ENCODE peak calls at places on chromosome 1, in six cellular contexts. V is uterus, T is stomach, W is cardiac fibroblast, Y is fibroblast of lung, E is dorsolateral prefrontal cortex. Z is an unnamed sample.

GRCh38 chr1:151980287-151981177 is 13.1 kb downstream of the S100A10 start:
- DNase-seq in V (peak; percentile 50), T (no peak), W (peak; percentile 91), Y (peak; percentile 92), E (no peak), Z (peak; percentile 95)

GRCh38 chr1:28099050-28099769 is 10.8 kb upstream of the EYA3 start:
- DNase-seq in V (no peak), T (no peak), W (no peak), Y (no peak), E (no peak), Z (no peak)

GRCh38 chr1:58862728-58863385 is 79.0 kb upstream of the JUN start:
- DNase-seq in V (no peak), T (no peak), W (no peak), Y (no peak), E (no peak), Z (no peak)

GRCh38 chr1:8600336-8600735 is 217.1 kb downstream of the RERE start:
- DNase-seq in V (no peak), T (no peak), W (peak; percentile 37), Y (no peak), E (no peak), Z (no peak)

GRCh38 chr1:39981957-39982356 is 27.0 kb downstream of the MFSD2A start:
- DNase-seq in V (no peak), T (no peak), W (peak; percentile 90), Y (peak; percentile 73), E (no peak), Z (peak; percentile 52)

GRCh38 chr1:51063121-51063520 is 38.9 kb upstream of the C1orf185 start:
- DNase-seq in V (no peak), T (no peak), W (peak; percentile 96), Y (peak; percentile 53), E (no peak), Z (peak; percentile 79)

GRCh38 chr1:50750021-50750619 is 209.9 kb downstream of the FAF1 start:
- DNase-seq in V (no peak), T (no peak), W (peak; percentile 63), Y (peak; percentile 50), E (peak; percentile 15), Z (no peak)

GRCh38 chr1:15764269-15764764 is 5.7 kb downstream of the FBLIM1 start:
- DNase-seq in V (no peak), T (peak; percentile 58), W (no peak), Y (no peak), E (no peak), Z (no peak)

GRCh38 chr1:28954126-28954525 is 39.8 kb downstream of the EPB41 start:
- DNase-seq in V (no peak), T (no peak), W (no peak), Y (no peak), E (no peak), Z (no peak)

GRCh38 chr1:6918908-6919511 is 133.8 kb downstream of the CAMTA1 start:
- DNase-seq in V (no peak), T (no peak), W (no peak), Y (no peak), E (no peak), Z (no peak)

GRCh38 chr1:216178266-216178665 is 245.0 kb downstream of the USH2A start:
- DNase-seq in V (no peak), T (no peak), W (no peak), Y (peak; percentile 66), E (no peak), Z (no peak)

GRCh38 chr1:915295-916172 is 8.2 kb upstream of the SAMD11 start:
- DNase-seq in V (peak; percentile 9), T (no peak), W (no peak), Y (no peak), E (no peak), Z (no peak)

GRCh38 chr1:43747736-43748135 is 40.4 kb downstream of the ST3GAL3 start:
- DNase-seq in V (no peak), T (no peak), W (peak; percentile 32), Y (no peak), E (no peak), Z (no peak)

GRCh38 chr1:230469271-230469670 is 43.1 kb upstream of the PGBD5 start:
- DNase-seq in V (no peak), T (no peak), W (no peak), Y (no peak), E (no peak), Z (no peak)

GRCh38 chr1:234917495-234918188 is 211.0 kb downstream of the TOMM20 start:
- DNase-seq in V (peak; percentile 21), T (no peak), W (no peak), Y (no peak), E (no peak), Z (no peak)

GRCh38 chr1:86504895-86505625 is 36.3 kb downstream of the CLCA1 start:
- DNase-seq in V (no peak), T (no peak), W (no peak), Y (no peak), E (no peak), Z (peak; percentile 50)

DNA sequence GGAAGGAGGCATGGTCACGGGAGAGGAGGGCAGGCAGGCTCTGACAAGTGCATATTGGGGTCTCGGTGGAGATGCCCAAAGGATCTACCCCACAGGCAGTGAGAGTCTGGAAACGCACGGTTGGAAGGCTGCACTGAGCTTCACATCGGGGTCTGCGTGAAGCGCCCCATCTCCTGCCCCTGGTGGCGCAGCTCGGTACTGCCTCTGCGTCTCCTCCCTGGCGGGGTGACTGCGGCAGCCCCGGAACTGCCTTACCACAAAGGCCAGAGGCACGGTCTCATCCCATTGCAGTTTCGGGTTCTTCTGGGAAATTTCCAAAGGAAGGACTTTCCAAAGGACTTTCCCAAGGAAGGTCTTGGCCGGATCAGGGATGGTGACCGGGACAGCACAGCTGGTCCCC is 69.2 kb upstream of the AJAP1 start:
- DNase-seq in V (no peak), T (no peak), W (no peak), Y (no peak), E (no peak), Z (no peak)
- TF ChIP-seq CTCF in V (no peak), T (no peak), W (peak; percentile 38), Y (no peak), E (peak; percentile 39), Z (no peak)

DNA sequence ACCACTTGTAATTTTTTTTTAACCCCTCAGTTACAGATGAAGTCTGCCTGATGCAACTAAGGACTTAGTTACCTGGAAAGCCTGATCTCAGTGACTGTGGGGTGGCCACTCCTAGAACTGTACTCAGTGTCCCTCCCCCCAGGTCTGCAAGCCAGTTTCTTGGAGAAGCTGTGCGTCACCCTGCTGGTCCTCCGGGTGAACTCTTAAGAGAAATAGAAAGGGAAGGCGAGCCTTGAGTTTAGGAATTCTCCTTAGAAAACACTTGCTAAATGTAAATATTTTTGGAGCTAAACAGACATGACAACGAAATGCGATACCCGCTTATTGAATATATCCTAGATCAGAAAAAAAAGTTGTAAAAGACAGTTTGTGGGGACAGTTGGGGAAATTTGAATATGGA is 730 bp downstream of the SLC16A4 start:
- DNase-seq in V (peak; percentile 39), T (no peak), W (peak; percentile 74), Y (peak; percentile 84), E (no peak), Z (no peak)
- TF ChIP-seq CTCF in V (no peak), T (no peak), W (no peak), Y (peak; percentile 18), E (no peak), Z (no peak)

DNA sequence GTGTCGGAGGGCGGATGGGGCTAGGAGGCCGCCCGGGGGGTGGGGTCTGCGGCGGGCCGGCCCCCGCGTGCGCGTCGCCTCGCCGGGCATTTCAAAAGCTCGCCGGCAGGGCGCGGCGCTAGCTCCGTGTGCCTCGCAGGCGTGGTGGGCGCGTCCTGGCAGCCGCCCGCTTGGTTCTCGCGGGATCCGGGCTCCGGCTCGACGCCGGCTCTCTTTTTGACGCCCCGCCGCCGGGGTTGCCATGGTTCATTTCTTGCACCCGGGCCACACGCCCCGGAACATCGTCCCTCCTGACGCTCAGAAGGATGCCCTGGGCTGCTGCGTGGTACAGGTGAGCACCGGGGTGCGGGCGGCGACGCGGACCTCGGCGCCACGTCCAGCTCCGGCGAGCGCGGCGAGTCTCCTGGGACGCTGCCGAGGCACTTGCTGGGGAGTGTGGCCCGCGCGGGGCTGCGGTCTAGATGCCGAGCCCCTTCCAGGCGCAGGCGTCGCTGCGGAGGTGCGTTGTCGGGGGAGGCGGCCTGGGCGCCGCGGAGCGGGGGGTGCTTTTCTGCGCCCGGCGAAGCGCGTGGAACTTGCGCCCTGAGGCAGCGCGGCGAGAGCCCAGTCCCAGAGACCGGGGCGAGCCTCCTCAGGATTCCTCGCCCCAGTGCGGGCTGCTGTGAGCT is at the start of gene ZYG11A:
- DNase-seq in V (no peak), T (peak; percentile 59), W (peak; percentile 76), Y (peak; percentile 73), E (no peak), Z (no peak)
- TF ChIP-seq CTCF in V (no peak), T (no peak), W (peak; percentile 6), Y (peak; percentile 22), E (no peak), Z (no peak)

DNA sequence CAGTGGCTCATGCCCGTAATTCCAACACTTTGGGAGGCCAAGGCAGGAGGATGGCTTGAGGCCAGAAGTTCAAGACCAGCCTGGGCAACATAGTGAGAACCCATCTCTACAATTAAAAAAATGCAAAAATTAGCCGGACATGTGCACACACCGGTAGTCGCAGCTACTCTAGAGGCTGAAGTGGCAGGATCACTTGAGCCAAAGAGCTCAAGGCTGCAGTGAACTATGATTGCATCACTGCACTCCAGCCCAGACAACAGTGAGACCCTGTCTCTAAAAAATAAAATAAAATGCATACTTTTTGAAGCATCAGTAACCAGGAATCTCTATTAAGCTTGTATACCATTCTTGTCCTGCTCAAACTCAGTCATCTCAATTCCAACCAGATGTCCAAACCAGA is 27.2 kb upstream of the EEIG2 start:
- DNase-seq in V (no peak), T (no peak), W (no peak), Y (no peak), E (no peak), Z (no peak)
- TF ChIP-seq CTCF in V (no peak), T (no peak), W (no peak), Y (no peak), E (no peak), Z (no peak)

Z was measured in AG09309.